ENCODE peak calls at places on chromosome 10, in eight cellular contexts. D is T-helper 2 cell, K is mucosa of gallbladder, O is GM03348, X is EH, A is left cardiac atrium, T is aorta, L is choroid plexus epithelial cell. E is an unnamed sample.

GRCh38 chr10:122021421-122021820 is 32.5 kb downstream of the TACC2 start:
- DNase-seq in D (no peak), K (peak; percentile 31), O (peak; percentile 40), X (peak; percentile 33), A (no peak), T (no peak), L (peak; percentile 38), E (no peak)

GRCh38 chr10:1409359-1409750 is 328.0 kb downstream of the ADARB2 start:
- DNase-seq in D (no peak), K (no peak), O (no peak), X (no peak), A (no peak), T (no peak), L (no peak), E (no peak)

GRCh38 chr10:131310054-131310903 is 1.2 kb downstream of the TCERG1L start:
- DNase-seq in D (no peak), K (no peak), O (no peak), X (no peak), A (no peak), T (no peak), L (peak; percentile 22), E (no peak)

GRCh38 chr10:76251773-76252617 is 820.6 kb downstream of the LRMDA start:
- DNase-seq in D (no peak), K (peak; percentile 62), O (peak; percentile 73), X (peak; percentile 93), A (no peak), T (no peak), L (no peak), E (no peak)

GRCh38 chr10:35594115-35594849 is 10.9 kb upstream of the GJD4 start:
- DNase-seq in D (no peak), K (no peak), O (no peak), X (no peak), A (no peak), T (no peak), L (no peak), E (no peak)

GRCh38 chr10:52805414-52806285 is 33.1 kb upstream of the MBL2 start:
- DNase-seq in D (no peak), K (no peak), O (no peak), X (no peak), A (no peak), T (no peak), L (no peak), E (no peak)

GRCh38 chr10:78935697-78936407 is 132.9 kb upstream of the ZMIZ1 start:
- DNase-seq in D (no peak), K (no peak), O (no peak), X (no peak), A (no peak), T (no peak), L (no peak), E (no peak)

GRCh38 chr10:3812141-3812540 is 27.1 kb upstream of the KLF6 start:
- DNase-seq in D (no peak), K (no peak), O (no peak), X (no peak), A (no peak), T (no peak), L (no peak), E (no peak)

GRCh38 chr10:13936826-13937225 is 350.1 kb downstream of the PRPF18 start:
- DNase-seq in D (no peak), K (no peak), O (no peak), X (no peak), A (no peak), T (no peak), L (no peak), E (no peak)

GRCh38 chr10:33803248-33803647 is 468.8 kb upstream of the NRP1 start:
- DNase-seq in D (no peak), K (no peak), O (no peak), X (peak; percentile 56), A (no peak), T (no peak), L (peak; percentile 62), E (no peak)

GRCh38 chr10:124453965-124454610 is 4.3 kb upstream of the NKX1-2 start:
- DNase-seq in D (no peak), K (no peak), O (no peak), X (no peak), A (no peak), T (peak; percentile 5), L (no peak), E (no peak)

GRCh38 chr10:32958085-32958991 is at the start of gene ITGB1:
- DNase-seq in D (peak; percentile 82), K (peak; percentile 96), O (peak; percentile 96), X (peak; percentile 98), A (peak; percentile 98), T (peak; percentile 99), L (peak; percentile 97), E (peak; percentile 69)

GRCh38 chr10:109474817-109475216 is 448.5 kb downstream of the XPNPEP1 start:
- DNase-seq in D (no peak), K (no peak), O (no peak), X (no peak), A (no peak), T (no peak), L (no peak), E (no peak)

GRCh38 chr10:73634397-73634796 is 6.9 kb downstream of the MYOZ1 start:
- DNase-seq in D (no peak), K (no peak), O (no peak), X (no peak), A (no peak), T (peak; percentile 55), L (no peak), E (no peak)

GRCh38 chr10:60706146-60706545 is 72.1 kb upstream of the CDK1 start:
- DNase-seq in D (no peak), K (no peak), O (no peak), X (no peak), A (no peak), T (no peak), L (no peak), E (no peak)

GRCh38 chr10:23110722-23111660 is 15.6 kb downstream of the MSRB2 start:
- DNase-seq in D (no peak), K (no peak), O (no peak), X (no peak), A (no peak), T (no peak), L (no peak), E (no peak)

E was measured in activated gamma-delta T cell treated with anti-CD3 and anti-CD28 coated beads, Interleukin-2, amount 50 U/mL, for 16 hours.